ENCODE peak calls at places on chromosomes 11 and 22, in eight cellular contexts. E is cardiac muscle cell, V is body of pancreas, L is GM23248, H is colonic mucosa, G is adrenal gland, U is right lobe of liver, I is right atrium auricular region. F is an unnamed sample. For H3K9me3, the result is how much of the 10 kb centered on the place peaks cover.

GRCh38 chr11:71998649-71999310 is at the start of gene IL18BP:
- DNase-seq in E (no peak), V (no peak), L (no peak), H (no peak), G (no peak), U (no peak), I (no peak), F (no peak)

GRCh38 chr11:70326365-70326803 is 55.9 kb downstream of the PPFIA1 start:
- DNase-seq in E (peak), V (no peak), L (peak), H (peak), G (no peak), U (no peak), I (no peak), F (peak)

GRCh38 chr11:26470992-26471391 is 101.1 kb downstream of the MUC15 start:
- DNase-seq in E (no peak), V (no peak), L (no peak), H (no peak), G (no peak), U (no peak), I (no peak), F (no peak)

GRCh38 chr22:37525073-37525745 is 6.0 kb upstream of the CARD10 start:
- DNase-seq in E (peak), V (no peak), L (peak), H (no peak), G (no peak), U (no peak), I (no peak), F (no peak)

GRCh38 chr22:19970479-19971275 is 29.1 kb upstream of the TXNRD2 start:
- DNase-seq in E (peak), V (peak), L (peak), H (peak), G (peak), U (peak), I (no peak), F (peak)

GRCh38 chr11:133930767-133931448 is 25.9 kb downstream of the IGSF9B start:
- DNase-seq in E (no peak), V (peak), L (peak), H (no peak), G (no peak), U (no peak), I (no peak), F (no peak)

GRCh38 chr11:117815262-117815803 is 9.2 kb downstream of the FXYD2 start:
- DNase-seq in E (no peak), V (peak), L (no peak), H (no peak), G (no peak), U (no peak), I (no peak), F (no peak)

GRCh38 chr11:109527496-109527895 is 105.5 kb downstream of the C11orf87 start:
- DNase-seq in E (no peak), V (no peak), L (peak), H (no peak), G (no peak), U (no peak), I (no peak), F (no peak)

GRCh38 chr11:116504541-116505149 is 268.1 kb downstream of the BUD13 start:
- DNase-seq in E (no peak), V (no peak), L (no peak), H (no peak), G (no peak), U (no peak), I (no peak), F (no peak)

GRCh38 chr11:78228467-78228866 is 39.7 kb downstream of the USP35 start:
- DNase-seq in E (peak), V (peak), L (peak), H (peak), G (no peak), U (no peak), I (peak), F (no peak)

GRCh38 chr11:119783466-119784400 is 54.7 kb upstream of the NECTIN1 start:
- DNase-seq in E (peak), V (no peak), L (peak), H (no peak), G (no peak), U (no peak), I (no peak), F (no peak)

GRCh38 chr22:21606775-21607174 is 23.0 kb downstream of the YDJC start:
- DNase-seq in E (no peak), V (no peak), L (no peak), H (no peak), G (no peak), U (no peak), I (no peak), F (no peak)

GRCh38 chr11:106668147-106668546 is 350.1 kb downstream of the GUCY1A2 start:
- DNase-seq in E (peak), V (no peak), L (no peak), H (no peak), G (no peak), U (no peak), I (no peak), F (no peak)

GRCh38 chr22:49699476-49699875 is 128.2 kb downstream of the BRD1 start:
- DNase-seq in E (no peak), V (no peak), L (no peak), H (no peak), G (no peak), U (no peak), I (no peak), F (no peak)

GRCh38 chr22:36148411-36148810 is 12.1 kb downstream of the APOL3 start:
- DNase-seq in E (no peak), V (no peak), L (no peak), H (no peak), G (no peak), U (no peak), I (no peak), F (no peak)

GRCh38 chr11:61055776-61056175 is 46.5 kb upstream of the CD5 start:
- DNase-seq in E (no peak), V (no peak), L (no peak), H (no peak), G (no peak), U (no peak), I (no peak), F (no peak)

GRCh38 chr11:133842730-133843129 is 2.6 kb downstream of the SPATA19 start:
- DNase-seq in E (no peak), V (no peak), L (no peak), H (no peak), G (no peak), U (no peak), I (no peak), F (no peak)

GRCh38 chr11:15170170-15170569 is 55.4 kb downstream of the INSC start:
- DNase-seq in E (no peak), V (no peak), L (peak), H (no peak), G (no peak), U (no peak), I (no peak), F (no peak)

GRCh38 chr11:111870887-111871692 is at the start of gene ALG9:
- DNase-seq in E (peak), V (peak), L (peak), H (peak), G (peak), U (peak), I (peak), F (peak)

GRCh38 chr11:118304227-118304808 is at the start of gene CD3E:
- DNase-seq in E (no peak), V (no peak), L (no peak), H (no peak), G (no peak), U (no peak), I (no peak), F (no peak)

GRCh38 chr11:18365736-18366135 is 28.6 kb upstream of the LDHA start:
- DNase-seq in E (peak), V (no peak), L (no peak), H (no peak), G (no peak), U (no peak), I (no peak), F (no peak)

GRCh38 chr22:24772493-24773220 is 1.9 kb downstream of the PIWIL3 start:
- DNase-seq in E (peak), V (peak), L (peak), H (no peak), G (no peak), U (no peak), I (no peak), F (no peak)

GRCh38 chr11:35144811-35145210 is 5.8 kb downstream of the CD44 start:
- DNase-seq in E (peak), V (no peak), L (peak), H (no peak), G (no peak), U (no peak), I (no peak), F (no peak)

GRCh38 chr11:1757861-1758610 is 5.7 kb downstream of the CTSD start:
- DNase-seq in E (no peak), V (no peak), L (no peak), H (peak), G (no peak), U (no peak), I (no peak), F (no peak)

GRCh38 chr22:26502688-26503561 is 9.3 kb downstream of the TFIP11 start:
- DNase-seq in E (peak), V (peak), L (peak), H (peak), G (peak), U (peak), I (no peak), F (peak)

GRCh38 chr11:130847517-130847916 is 68.8 kb downstream of the SNX19 start:
- DNase-seq in E (peak), V (no peak), L (peak), H (no peak), G (no peak), U (no peak), I (no peak), F (no peak)

GRCh38 chr11:12693485-12694181 is 19.4 kb downstream of the TEAD1 start:
- DNase-seq in E (peak), V (peak), L (peak), H (peak), G (peak), U (peak), I (peak), F (peak)

GRCh38 chr11:122309262-122309925 is 193.4 kb upstream of the BLID start:
- DNase-seq in E (no peak), V (no peak), L (no peak), H (no peak), G (no peak), U (no peak), I (no peak), F (no peak)

GRCh38 chr11:11535611-11536010 is 86.2 kb downstream of the GALNT18 start:
- DNase-seq in E (no peak), V (no peak), L (no peak), H (no peak), G (no peak), U (no peak), I (no peak), F (no peak)

GRCh38 chr11:78414321-78415051 is 3.1 kb downstream of the GAB2 start:
- DNase-seq in E (peak), V (no peak), L (peak), H (no peak), G (no peak), U (no peak), I (no peak), F (no peak)

GRCh38 chr11:70092959-70093358 is 14.8 kb downstream of the ANO1 start:
- DNase-seq in E (no peak), V (no peak), L (no peak), H (no peak), G (no peak), U (no peak), I (no peak), F (no peak)

GRCh38 chr11:73177380-73178091 is 35.4 kb upstream of the FCHSD2 start:
- DNase-seq in E (peak), V (peak), L (peak), H (no peak), G (peak), U (peak), I (peak), F (peak)

GRCh38 chr11:107493117-107493516 is 35.5 kb upstream of the CWF19L2 start:
- DNase-seq in E (peak), V (no peak), L (peak), H (no peak), G (no peak), U (no peak), I (no peak), F (no peak)

GRCh38 chr11:81963018-81963417 is 770.6 kb downstream of the FAM181B start:
- DNase-seq in E (peak), V (no peak), L (peak), H (no peak), G (no peak), U (no peak), I (no peak), F (no peak)

GRCh38 chr11:104995001-104995408 is 26.6 kb upstream of the CASP4 start:
- DNase-seq in E (no peak), V (no peak), L (no peak), H (no peak), G (no peak), U (no peak), I (no peak), F (no peak)

GRCh38 chr11:134761926-134762247 is 349.8 kb upstream of the B3GAT1 start:
- DNase-seq in E (no peak), V (no peak), L (no peak), H (no peak), G (no peak), U (no peak), I (peak), F (no peak)

GRCh38 chr11:9230291-9230690 is 34.9 kb downstream of the DENND5A start:
- DNase-seq in E (no peak), V (no peak), L (peak), H (no peak), G (no peak), U (no peak), I (no peak), F (no peak)

GRCh38 chr22:49238181-49239141 is 589.2 kb downstream of the BRD1 start:
- DNase-seq in E (no peak), V (no peak), L (no peak), H (no peak), G (no peak), U (peak), I (peak), F (peak)

GRCh38 chr11:120973501-120973900 is 50.4 kb upstream of the TBCEL start:
- DNase-seq in E (no peak), V (no peak), L (no peak), H (no peak), G (no peak), U (no peak), I (no peak), F (no peak)

DNA sequence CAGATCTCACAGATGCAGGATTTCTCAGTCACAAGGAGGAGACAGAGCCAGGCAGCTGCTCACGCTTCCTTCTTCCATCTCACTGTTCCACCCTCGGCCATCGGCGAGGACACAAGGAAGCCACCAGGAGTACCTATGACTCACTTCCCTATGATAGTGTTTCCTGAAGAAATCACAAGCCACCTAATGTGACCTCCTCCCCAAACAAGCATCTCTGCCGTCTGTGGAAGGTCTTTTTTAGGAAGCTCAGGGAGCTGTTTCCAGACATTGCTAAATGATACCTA is 672.7 kb downstream of the TBC1D22A start:
- DNase-seq in E (no peak), V (no peak), L (no peak), H (no peak), G (no peak), U (no peak), I (peak), F (no peak)
- H3K9me3 ChIP-seq in E (under half), V (under half), L (under half), H (under half), G (under half), U (under half), I (under half), F (under half)

DNA sequence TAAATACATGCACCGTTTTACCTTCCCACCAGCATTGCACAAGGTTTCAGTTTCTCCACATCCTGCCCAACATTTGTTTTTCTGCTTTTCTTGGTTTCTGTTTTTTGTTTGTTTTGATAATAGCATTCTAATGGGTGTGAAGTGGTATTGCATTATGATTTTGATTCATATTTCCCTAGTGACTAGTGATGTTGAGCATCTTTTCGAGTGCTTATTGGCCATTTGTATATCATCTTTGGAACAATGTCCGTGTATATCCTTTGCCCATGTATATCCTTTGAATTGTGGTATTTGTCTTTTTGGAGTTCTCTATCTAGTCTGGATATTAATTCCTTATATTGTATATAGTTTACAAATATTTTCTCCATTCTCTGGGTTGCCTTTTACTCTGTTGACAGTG is 2914.8 kb upstream of the OR11H1 start:
- DNase-seq in E (no peak), V (no peak), L (no peak), H (no peak), G (no peak), U (no peak), I (no peak), F (no peak)
- H3K9me3 ChIP-seq in E (under half), V (under half), L (under half), H (under half), G (under half), U (under half), I (under half), F (under half)

DNA sequence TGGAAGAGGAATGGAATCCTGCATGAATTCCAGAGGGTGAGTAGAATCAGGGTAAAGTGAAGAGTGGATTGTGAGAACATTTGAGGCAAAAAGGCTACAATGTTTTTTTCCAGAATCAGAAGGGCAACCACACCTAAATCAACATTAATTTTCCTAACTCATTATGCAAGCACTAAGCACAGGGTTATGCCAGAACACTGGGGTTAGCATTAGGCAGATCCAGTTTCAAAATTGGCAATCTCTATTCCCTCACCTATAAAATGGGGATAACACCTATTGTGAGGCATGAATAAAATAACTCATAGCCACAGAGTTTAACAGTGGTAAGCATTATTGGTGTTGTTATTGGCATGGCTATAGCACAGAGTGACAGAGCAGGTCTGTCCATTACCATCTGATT is 378.6 kb upstream of the FAT3 start:
- DNase-seq in E (no peak), V (no peak), L (no peak), H (no peak), G (no peak), U (no peak), I (no peak), F (no peak)
- H3K9me3 ChIP-seq in E (under half), V (under half), L (under half), H (under half), G (under half), U (under half), I (under half), F (under half)

GRCh38 chr11:65131417-65131776 is 2.9 kb downstream of the SYVN1 start:
- DNase-seq in E (no peak), V (no peak), L (no peak), H (no peak), G (no peak), U (no peak), I (no peak), F (no peak)
- H3K9me3 ChIP-seq in E (under half), V (under half), L (under half), H (under half), G (under half), U (under half), I (under half), F (under half)

DNA sequence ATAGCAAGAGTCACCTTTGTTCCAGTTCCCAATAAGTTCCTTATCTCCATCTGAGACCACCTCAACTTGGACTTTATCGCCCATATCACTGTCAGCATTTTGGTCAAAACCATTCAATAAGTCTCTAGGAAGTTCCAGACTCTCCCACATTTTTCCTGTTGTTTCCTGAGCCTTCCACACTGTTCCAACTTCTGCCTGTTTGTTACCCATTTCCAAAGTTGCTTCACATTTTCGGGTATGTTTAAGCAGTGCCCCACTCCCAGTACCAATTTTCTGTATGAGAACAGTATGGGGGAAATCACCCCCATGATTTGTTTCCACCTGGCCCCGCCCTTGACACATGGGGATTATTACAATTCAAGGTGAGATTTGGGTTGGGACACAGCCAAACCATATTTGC is 26.7 kb downstream of the BCL2L13 start:
- DNase-seq in E (no peak), V (no peak), L (no peak), H (no peak), G (no peak), U (no peak), I (no peak), F (no peak)
- H3K9me3 ChIP-seq in E (under half), V (under half), L (under half), H (under half), G (under half), U (under half), I (under half), F (under half)